ENCODE peak calls at places on chromosomes 4 and X, in five cellular contexts. B is A549, R is GM12878, F is K562, O is HepG2. I is an unnamed sample.

GRCh38 chr4:111267786-111268185 is 644.9 kb upstream of the PITX2 start:
- DNase-seq in R (no peak), B (no peak), O (no peak), F (no peak), I (no peak)

GRCh38 chr4:122531514-122531913 is 75.0 kb upstream of the IL2 start:
- DNase-seq in R (no peak), F (no peak), B (no peak), O (no peak), I (peak)

GRCh38 chr4:108821056-108821925 is 58.4 kb upstream of the ETNPPL start:
- DNase-seq in B (no peak), O (no peak), R (no peak), F (no peak), I (no peak)

GRCh38 chr4:16582526-16582925 is 315.9 kb downstream of the LDB2 start:
- DNase-seq in O (no peak), F (peak), R (no peak), B (no peak), I (peak)

GRCh38 chr4:25313194-25313895 is 771 bp downstream of the ZCCHC4 start:
- DNase-seq in F (no peak), O (peak), R (no peak), B (no peak), I (peak)

GRCh38 chrX:8052909-8053308 is 118.2 kb downstream of the VCX2 start:
- DNase-seq in O (no peak), R (no peak), F (no peak), B (no peak), I (no peak)

GRCh38 chr4:72568959-72569718 is at the start of gene ADAMTS3:
- DNase-seq in B (peak), R (no peak), F (peak), O (no peak), I (peak)

GRCh38 chrX:153455571-153455970 is 9.7 kb upstream of the TREX2 start:
- DNase-seq in F (no peak), B (no peak), R (no peak), O (no peak), I (no peak)

GRCh38 chrX:68175569-68175968 is 257.7 kb downstream of the OPHN1 start:
- DNase-seq in B (no peak), F (no peak), O (no peak), R (no peak), I (no peak)

GRCh38 chr4:26163425-26164362 is 157.1 kb upstream of the RBPJ start:
- DNase-seq in R (no peak), F (no peak), O (no peak), B (no peak), I (no peak)

GRCh38 chr4:141636771-141637460 is 533 bp downstream of the IL15 start:
- DNase-seq in B (peak), O (no peak), F (no peak), R (no peak), I (no peak)

GRCh38 chr4:4995866-4996265 is 23.4 kb downstream of the CYTL1 start:
- DNase-seq in R (no peak), F (no peak), B (no peak), O (no peak), I (no peak)

GRCh38 chr4:102553982-102554381 is 52.8 kb downstream of the NFKB1 start:
- DNase-seq in F (no peak), R (no peak), B (no peak), O (no peak), I (no peak)

GRCh38 chr4:82371398-82371972 is 2.3 kb downstream of the HNRNPD start:
- DNase-seq in O (no peak), R (no peak), F (peak), B (no peak), I (peak)

GRCh38 chr4:81465668-81466357 is 5.9 kb downstream of the RASGEF1B start:
- DNase-seq in F (no peak), O (no peak), R (no peak), B (no peak), I (no peak)

GRCh38 chr4:41799126-41799525 is 50.6 kb upstream of the PHOX2B start:
- DNase-seq in R (no peak), F (no peak), O (no peak), B (no peak), I (no peak)

GRCh38 chr4:184463158-184463557 is 11.2 kb downstream of the IRF2 start:
- DNase-seq in F (no peak), B (no peak), R (no peak), O (no peak), I (no peak)

GRCh38 chr4:184174571-184175488 is 42.8 kb downstream of the ENPP6 start:
- DNase-seq in B (no peak), F (no peak), R (no peak), O (no peak), I (no peak)

GRCh38 chr4:95181446-95182306 is 367.1 kb downstream of the UNC5C start:
- DNase-seq in O (no peak), B (no peak), F (peak), R (no peak), I (no peak)

GRCh38 chr4:17708992-17709759 is 72.2 kb downstream of the FAM184B start:
- DNase-seq in R (no peak), B (no peak), O (no peak), F (no peak), I (no peak)

GRCh38 chr4:17709760-17710068 is 71.7 kb downstream of the FAM184B start:
- DNase-seq in O (no peak), R (no peak), F (no peak), B (no peak), I (no peak)

GRCh38 chr4:17704020-17704657 is 77.3 kb downstream of the FAM184B start:
- DNase-seq in R (no peak), F (no peak), B (no peak), O (no peak), I (no peak)

GRCh38 chr4:17705107-17705506 is 76.3 kb downstream of the FAM184B start:
- DNase-seq in R (no peak), B (no peak), O (no peak), F (no peak), I (no peak)

DNA sequence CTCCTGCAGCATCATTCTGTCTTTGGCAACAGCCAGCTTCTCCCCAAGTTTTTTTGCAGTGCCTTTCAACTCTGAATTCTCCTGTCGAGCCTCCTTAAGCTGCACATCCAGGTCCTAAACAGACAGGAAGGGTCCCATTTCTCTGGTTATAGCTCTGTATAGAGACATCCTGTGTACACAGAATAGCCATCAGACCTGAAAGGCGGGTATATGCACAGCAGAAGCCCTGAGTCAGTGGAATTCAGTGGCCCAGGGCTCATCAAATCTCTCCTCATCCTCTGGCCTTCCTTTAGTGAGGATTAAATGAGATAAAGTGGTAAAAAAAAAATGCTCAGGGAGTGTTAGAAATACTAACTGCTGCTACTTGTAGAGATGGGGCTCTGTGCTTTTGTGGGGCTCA is 73.8 kb downstream of the FAM184B start:
- DNase-seq in O (no peak), F (no peak), B (no peak), R (no peak), I (no peak)
- TF ChIP-seq MAX in O (no peak), F (no peak), B (no peak), R (no peak), I (no peak)

GRCh38 chr4:123561525-123561924 is 164.9 kb downstream of the SPRY1 start:
- DNase-seq in B (no peak), R (no peak), F (no peak), O (no peak), I (no peak)
- TF ChIP-seq MYC in B (no peak), R (no peak), F (no peak), O (no peak), I (no peak)

GRCh38 chr4:7427326-7428260 is 7.1 kb downstream of the PSAPL1 start:
- DNase-seq in O (no peak), B (no peak), R (no peak), F (no peak), I (no peak)
- TF ChIP-seq MAX in O (no peak), B (no peak), R (no peak), F (no peak), I (no peak)

GRCh38 chr4:38204317-38205060 is 244.3 kb downstream of the PTTG2 start:
- DNase-seq in F (no peak), B (no peak), O (no peak), R (no peak), I (no peak)
- TF ChIP-seq MYC in F (no peak), B (no peak), O (no peak), R (no peak), I (no peak)

DNA sequence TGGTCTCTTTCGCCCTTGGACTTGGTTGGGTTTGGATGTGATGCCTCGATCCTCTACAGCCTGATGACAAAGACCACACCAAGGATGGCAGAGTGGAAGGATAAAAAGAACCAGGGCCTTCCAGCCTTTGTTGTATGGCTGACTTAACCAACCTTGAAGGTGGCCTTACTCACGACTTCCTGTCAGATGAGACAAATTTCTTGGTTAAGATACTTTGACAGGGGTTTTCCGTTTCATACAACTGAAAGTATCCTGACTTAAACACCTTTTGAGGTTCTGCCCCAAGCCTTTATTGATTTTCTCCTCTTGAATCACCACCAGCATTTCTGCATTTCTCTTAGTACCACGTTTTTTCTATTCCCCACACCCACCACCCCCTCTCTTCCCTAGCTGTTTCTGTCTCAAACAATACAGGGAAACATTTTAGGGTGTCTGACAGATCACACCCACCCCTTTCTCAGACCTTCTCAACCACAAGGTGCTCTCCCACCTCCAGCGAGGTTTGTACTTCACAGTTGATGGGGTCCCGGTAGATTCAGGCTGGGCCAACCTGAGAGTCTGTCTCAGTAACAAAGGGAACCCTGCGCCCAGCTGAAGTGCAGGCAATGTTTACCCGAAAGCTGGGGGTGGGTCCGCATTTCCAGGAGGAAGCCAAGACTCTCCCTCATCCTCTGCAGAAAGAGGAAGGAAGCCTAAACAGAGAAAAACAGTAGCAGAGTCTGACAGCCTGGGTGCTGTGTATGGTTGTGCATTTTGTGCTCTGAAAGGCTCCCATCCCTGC is 5.0 kb upstream of the TSPAN5 start:
- DNase-seq in O (no peak), R (peak), F (no peak), B (no peak), I (peak)
- TF ChIP-seq MAX in O (no peak), R (no peak), F (no peak), B (no peak), I (no peak)

DNA sequence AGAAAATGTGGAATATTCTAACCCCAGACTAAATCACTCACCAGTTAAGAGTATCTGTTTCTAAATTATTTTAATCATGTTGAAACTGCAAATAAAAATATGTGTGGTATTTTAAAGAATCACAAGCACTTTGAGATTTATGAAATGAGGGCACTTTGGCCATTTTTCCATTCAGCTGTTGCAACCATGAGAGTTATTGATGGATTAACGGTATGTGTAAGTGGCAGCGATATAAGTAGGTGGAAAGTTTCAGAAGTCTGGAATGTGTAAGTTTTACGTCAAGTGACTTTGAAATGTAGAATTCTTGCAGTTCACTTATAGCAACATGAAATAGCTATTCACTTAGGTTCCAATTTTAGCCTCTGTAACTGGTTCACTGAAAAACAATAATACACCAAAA is 905.1 kb upstream of the SLIT2 start:
- DNase-seq in O (no peak), F (no peak), B (no peak), R (no peak), I (no peak)
- TF ChIP-seq MYC in O (no peak), F (no peak), B (no peak), R (no peak), I (no peak)

GRCh38 chrX:108456971-108457477 is 17.4 kb downstream of the COL4A5 start:
- DNase-seq in O (no peak), F (no peak), B (no peak), R (no peak), I (no peak)
- TF ChIP-seq MAX in O (no peak), F (no peak), B (no peak), R (no peak), I (no peak)

GRCh38 chr4:47349323-47349722 is 114.2 kb downstream of the COMMD8 start:
- DNase-seq in F (no peak), O (no peak), B (no peak), R (no peak), I (no peak)
- TF ChIP-seq MYC in F (no peak), O (no peak), B (no peak), R (no peak), I (no peak)

GRCh38 chr4:76952631-76953587 is 3.4 kb downstream of the SEPTIN11 start:
- DNase-seq in B (no peak), O (no peak), R (no peak), F (no peak), I (no peak)
- TF ChIP-seq MAX in B (no peak), O (no peak), R (no peak), F (no peak), I (no peak)

I was measured in NB4.